ENCODE peak calls at places on chromosomes 3 and 15, in nine cellular contexts. N, D, M, J, W, O, S, B and T are unnamed samples. For H3K4me1, the result is how much of the 10 kb centered on the place peaks cover.

GRCh38 chr3:42752961-42753360 is 20.1 kb downstream of the CCDC13 start:
- DNase-seq in O (no peak), B (no peak), M (no peak), W (no peak), J (no peak), D (peak), S (no peak), N (peak), T (no peak)

GRCh38 chr15:61755461-61755860 is 304.8 kb downstream of the VPS13C start:
- DNase-seq in S (no peak), O (no peak), N (no peak), B (no peak), M (no peak), D (no peak), W (no peak), J (no peak), T (no peak)

GRCh38 chr3:16012086-16012485 is 162.4 kb upstream of the GALNT15 start:
- DNase-seq in B (no peak), J (no peak), W (no peak), D (no peak), S (no peak), M (peak), O (no peak), N (no peak), T (no peak)

GRCh38 chr3:119579366-119580147 is at the start of gene ADPRH:
- DNase-seq in W (peak), M (peak), B (peak), N (peak), J (peak), S (peak), O (peak), D (peak), T (no peak)

GRCh38 chr3:64084640-64085039 is 61.3 kb upstream of the PSMD6 start:
- DNase-seq in B (no peak), W (no peak), N (no peak), S (no peak), O (no peak), J (no peak), M (peak), D (no peak), T (no peak)

GRCh38 chr3:150843241-150843640 is 62.0 kb downstream of the MINDY4B start:
- DNase-seq in W (no peak), J (no peak), S (no peak), O (no peak), D (no peak), M (no peak), B (no peak), N (no peak), T (no peak)

GRCh38 chr15:92527197-92527596 is 128.4 kb downstream of the FAM174B start:
- DNase-seq in S (no peak), N (no peak), M (no peak), B (no peak), D (no peak), O (peak), J (peak), W (peak), T (no peak)

GRCh38 chr3:58799271-58799670 is 132.7 kb upstream of the FAM3D start:
- DNase-seq in D (no peak), N (no peak), O (no peak), M (no peak), S (no peak), J (no peak), W (no peak), B (no peak), T (no peak)

GRCh38 chr3:195248281-195248680 is 22.7 kb downstream of the XXYLT1 start:
- DNase-seq in M (no peak), S (no peak), W (no peak), O (peak), B (no peak), J (no peak), N (peak), D (no peak), T (no peak)

DNA sequence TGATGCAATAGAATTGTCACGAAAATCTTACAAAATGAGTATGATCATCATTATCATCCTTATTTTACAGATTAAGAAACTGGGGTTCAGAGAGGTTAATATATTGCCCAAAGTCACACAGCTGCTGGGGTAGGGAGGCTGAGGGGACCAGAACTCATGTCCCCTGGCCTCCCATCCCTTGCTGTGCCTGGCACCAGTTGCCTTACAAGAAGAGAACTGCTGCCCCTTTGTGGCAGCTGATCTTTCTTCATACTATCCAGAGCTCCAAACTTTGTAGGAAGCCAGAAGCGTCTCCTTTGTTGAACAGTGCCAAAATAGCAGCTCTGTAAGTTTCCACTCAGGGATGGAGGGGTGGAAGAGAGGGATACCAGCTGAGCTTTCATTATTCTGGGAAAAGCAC is 236.8 kb upstream of the TBC1D5 start:
- DNase-seq in S (peak), D (no peak), J (no peak), W (no peak), B (no peak), O (no peak), N (no peak), M (no peak), T (no peak)
- TF ChIP-seq CTCF in S (peak), D (no peak), J (peak), W (no peak), B (no peak), O (no peak), N (peak), M (no peak), T (no peak)

DNA sequence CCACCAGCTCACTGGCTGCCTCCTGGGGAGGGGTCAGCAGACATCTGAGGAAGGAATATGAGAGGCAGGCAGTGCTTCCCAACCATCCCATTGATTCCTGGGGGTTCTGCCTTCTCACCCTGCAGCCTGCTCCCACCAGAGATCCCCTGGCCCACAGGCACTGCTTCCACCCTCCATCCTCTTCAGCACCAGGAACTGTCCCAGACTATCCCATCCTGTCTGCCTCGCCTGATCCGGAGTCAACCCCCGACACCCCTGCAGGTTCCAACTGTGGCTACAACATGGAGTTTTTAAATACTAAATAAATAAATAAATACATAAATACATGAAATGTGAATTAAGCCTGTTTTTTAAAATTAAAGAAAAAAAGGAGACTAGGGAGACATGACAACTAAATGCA is 43.6 kb downstream of the CACNA2D2 start:
- DNase-seq in O (no peak), S (peak), M (no peak), B (no peak), W (no peak), D (no peak), N (no peak), J (no peak), T (no peak)
- H3K4me1 ChIP-seq in O (under half), S (under half), M (under half), B (under half), W (under half), D (under half), N (under half), J (under half), T (under half)

DNA sequence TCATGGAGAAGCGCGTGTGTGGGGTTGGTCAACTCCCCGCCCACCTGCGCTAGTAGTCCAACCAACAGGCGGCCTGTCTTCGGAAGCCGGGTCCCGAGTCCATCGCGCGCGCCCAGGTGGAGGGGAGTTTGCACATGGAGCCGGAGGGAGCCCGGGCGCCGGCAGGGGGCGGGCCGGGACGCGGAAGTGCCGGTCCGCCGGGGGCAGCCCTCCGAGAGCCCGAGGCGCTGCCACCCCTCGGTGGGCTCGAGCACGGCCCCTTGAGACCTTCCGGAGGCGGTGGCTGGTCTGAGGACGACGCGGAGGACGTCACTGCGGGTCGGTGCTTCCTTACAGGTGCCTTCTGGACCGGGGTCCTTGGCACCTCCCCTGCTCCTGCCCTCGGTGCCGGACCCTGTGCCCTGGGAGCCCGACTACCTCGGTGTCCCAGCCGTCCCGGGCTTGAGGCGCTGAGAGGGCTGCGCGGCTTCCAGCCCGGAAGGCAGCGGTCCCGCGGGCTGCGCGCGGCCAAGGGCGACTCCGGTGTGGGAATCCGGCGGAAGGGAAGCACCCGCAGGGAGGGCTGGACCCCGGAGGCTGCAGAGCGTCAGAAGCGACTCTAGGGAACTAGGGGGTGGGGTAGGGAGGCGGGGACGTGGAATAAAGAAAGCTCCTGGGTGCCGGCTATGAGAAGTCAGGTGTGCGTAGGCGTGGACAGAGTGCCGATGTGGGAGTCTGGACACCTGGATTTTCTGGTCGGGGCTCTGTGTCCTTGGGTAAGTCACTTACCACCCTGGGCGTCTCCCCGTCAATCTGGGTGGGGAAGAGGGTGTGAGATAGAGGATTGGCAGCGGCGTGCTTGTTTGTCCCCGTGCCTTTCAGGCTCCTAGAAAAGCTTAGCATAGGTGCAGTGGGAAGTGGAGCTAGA is 212.3 kb downstream of the FGF12 start:
- DNase-seq in O (no peak), J (no peak), M (no peak), W (no peak), B (no peak), D (no peak), S (peak), N (peak), T (peak)
- TF ChIP-seq CTCF in O (no peak), J (peak), M (no peak), W (no peak), B (peak), D (no peak), S (peak), N (peak), T (no peak)

GRCh38 chr15:40925863-40926658 is 3.1 kb upstream of the DLL4 start:
- DNase-seq in J (no peak), S (peak), O (no peak), N (peak), W (no peak), D (no peak), M (no peak), B (no peak), T (no peak)

GRCh38 chr15:40928351-40928974 is 677 bp upstream of the DLL4 start:
- DNase-seq in N (peak), O (no peak), D (no peak), W (no peak), B (no peak), S (peak), J (no peak), M (peak), T (peak)

GRCh38 chr15:40928975-40929729 is at the start of gene DLL4:
- DNase-seq in N (peak), M (peak), D (peak), B (no peak), J (peak), S (peak), W (peak), O (peak), T (peak)

GRCh38 chr15:40926659-40927496 is 2.3 kb upstream of the DLL4 start:
- DNase-seq in J (no peak), D (no peak), M (no peak), N (peak), S (peak), W (no peak), B (no peak), O (no peak), T (no peak)

DNA sequence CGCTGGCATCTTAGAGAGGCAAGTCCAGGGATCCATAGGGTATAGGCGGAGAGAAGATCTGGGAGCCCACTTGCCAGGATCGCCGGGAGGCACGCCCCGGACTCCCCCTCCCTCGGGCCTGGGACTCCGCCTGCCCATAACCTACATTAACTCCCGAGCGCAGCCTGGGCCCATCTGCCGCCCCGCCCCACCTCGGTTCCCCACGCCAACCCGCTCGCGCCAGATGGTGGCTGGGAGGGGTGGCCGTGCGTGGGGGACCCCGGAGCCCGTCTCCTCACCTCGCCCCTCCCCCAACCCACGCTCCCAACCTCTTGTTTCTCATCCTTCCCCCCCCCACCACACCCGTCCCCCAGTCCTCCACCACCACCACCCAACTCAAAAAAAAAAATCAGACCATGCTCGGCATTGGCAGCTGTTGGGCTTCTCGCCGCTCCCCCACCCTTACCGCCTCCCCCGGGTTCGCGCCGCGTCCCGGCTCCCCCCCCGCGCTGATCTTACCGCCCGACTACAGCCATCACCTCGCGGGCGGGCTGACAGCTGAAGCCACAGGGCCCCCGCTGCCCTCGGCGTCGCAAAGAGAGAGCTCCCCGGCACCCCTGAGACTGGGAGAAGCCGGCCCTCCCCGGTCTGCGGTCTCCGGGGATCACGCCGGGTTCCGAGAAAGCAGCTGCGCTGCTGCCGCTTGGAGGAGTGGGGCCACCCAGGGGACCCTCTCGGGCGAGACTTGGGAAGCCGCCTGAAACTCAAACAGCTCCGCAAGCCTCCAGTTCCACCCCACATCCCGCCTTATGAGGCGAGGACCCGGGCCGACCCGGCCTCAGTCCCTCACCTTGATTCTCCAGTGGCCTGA is 1.4 kb upstream of the DLL4 start:
- DNase-seq in O (no peak), D (no peak), M (no peak), S (peak), J (no peak), W (no peak), B (no peak), N (no peak), T (peak)
- H3K4me1 ChIP-seq in O (under half), D (under half), M (under half), S (under half), J (half or more), W (half or more), B (under half), N (under half), T (under half)

GRCh38 chr3:77345009-77345408 is 305.1 kb downstream of the ROBO2 start:
- DNase-seq in M (no peak), N (no peak), O (no peak), S (no peak), W (no peak), D (no peak), B (no peak), J (no peak), T (no peak)

GRCh38 chr3:77342688-77343087 is 302.8 kb downstream of the ROBO2 start:
- DNase-seq in W (no peak), S (no peak), B (no peak), O (no peak), D (no peak), N (no peak), J (no peak), M (no peak), T (no peak)

GRCh38 chr3:77348244-77348855 is 308.5 kb downstream of the ROBO2 start:
- DNase-seq in D (no peak), W (no peak), O (no peak), S (peak), J (no peak), N (peak), B (no peak), M (no peak), T (no peak)
- TF ChIP-seq CTCF in D (no peak), W (no peak), O (peak), S (peak), J (peak), N (peak), B (no peak), M (no peak), T (peak)